ENCODE peak calls at places on chromosomes 7 and 10, in eight cellular contexts. One of them, this sample, is unnamed.

GRCh38 chr10:31697271-31698168 is 231.1 kb downstream of the ARHGAP12 start:
- DNase-seq in DMS 273 treated with DMSO at 0.1 percent for 48 hours: no peak
- DNase-seq in left ventricle myocardium inferior: peak; percentile 86
- DNase-seq in stimulated activated CD8-positive, alpha-beta memory T cell treated with anti-CD3 and anti-CD28 coated beads, Interleukin-7, amount 100 ng/mL, for 48 hours: no peak
- DNase-seq in C1 segment of cervical spinal cord: peak; percentile 89
- DNase-seq in H9: no peak
- DNase-seq in Panc1: no peak
- DNase-seq in AG04450: peak; percentile 57
- DNase-seq in this sample: peak; percentile 54

GRCh38 chr10:67666416-67667043 is 29.5 kb downstream of the CTNNA3 start:
- DNase-seq in left ventricle myocardium inferior: no peak
- DNase-seq in DMS 273 treated with DMSO at 0.1 percent for 48 hours: no peak
- DNase-seq in stimulated activated CD8-positive, alpha-beta memory T cell treated with anti-CD3 and anti-CD28 coated beads, Interleukin-7, amount 100 ng/mL, for 48 hours: no peak
- DNase-seq in AG04450: no peak
- DNase-seq in H9: no peak
- DNase-seq in C1 segment of cervical spinal cord: no peak
- DNase-seq in Panc1: peak; percentile 36
- DNase-seq in this sample: peak; percentile 3

GRCh38 chr10:113576853-113577252 is 24.0 kb downstream of the HABP2 start:
- DNase-seq in H9: no peak
- DNase-seq in C1 segment of cervical spinal cord: no peak
- DNase-seq in left ventricle myocardium inferior: no peak
- DNase-seq in stimulated activated CD8-positive, alpha-beta memory T cell treated with anti-CD3 and anti-CD28 coated beads, Interleukin-7, amount 100 ng/mL, for 48 hours: no peak
- DNase-seq in AG04450: no peak
- DNase-seq in DMS 273 treated with DMSO at 0.1 percent for 48 hours: no peak
- DNase-seq in Panc1: no peak
- DNase-seq in this sample: no peak

GRCh38 chr7:42020067-42020466 is 216.9 kb downstream of the GLI3 start:
- DNase-seq in C1 segment of cervical spinal cord: no peak
- DNase-seq in AG04450: no peak
- DNase-seq in Panc1: no peak
- DNase-seq in DMS 273 treated with DMSO at 0.1 percent for 48 hours: no peak
- DNase-seq in H9: no peak
- DNase-seq in left ventricle myocardium inferior: no peak
- DNase-seq in stimulated activated CD8-positive, alpha-beta memory T cell treated with anti-CD3 and anti-CD28 coated beads, Interleukin-7, amount 100 ng/mL, for 48 hours: no peak
- DNase-seq in this sample: no peak

GRCh38 chr10:90775351-90776028 is 82.3 kb downstream of the HTR7 start:
- DNase-seq in stimulated activated CD8-positive, alpha-beta memory T cell treated with anti-CD3 and anti-CD28 coated beads, Interleukin-7, amount 100 ng/mL, for 48 hours: no peak
- DNase-seq in Panc1: no peak
- DNase-seq in AG04450: no peak
- DNase-seq in C1 segment of cervical spinal cord: peak; percentile 12
- DNase-seq in left ventricle myocardium inferior: no peak
- DNase-seq in H9: no peak
- DNase-seq in DMS 273 treated with DMSO at 0.1 percent for 48 hours: no peak
- DNase-seq in this sample: peak; percentile 41

GRCh38 chr10:103192451-103193106 is 493 bp downstream of the NT5C2 start:
- DNase-seq in H9: peak; percentile 66
- DNase-seq in C1 segment of cervical spinal cord: peak; percentile 80
- DNase-seq in Panc1: no peak
- DNase-seq in AG04450: peak; percentile 15
- DNase-seq in DMS 273 treated with DMSO at 0.1 percent for 48 hours: no peak
- DNase-seq in stimulated activated CD8-positive, alpha-beta memory T cell treated with anti-CD3 and anti-CD28 coated beads, Interleukin-7, amount 100 ng/mL, for 48 hours: peak; percentile 55
- DNase-seq in left ventricle myocardium inferior: peak; percentile 83
- DNase-seq in this sample: no peak

GRCh38 chr7:117673839-117674238 is 194.0 kb downstream of the CFTR start:
- DNase-seq in DMS 273 treated with DMSO at 0.1 percent for 48 hours: no peak
- DNase-seq in H9: no peak
- DNase-seq in left ventricle myocardium inferior: no peak
- DNase-seq in C1 segment of cervical spinal cord: no peak
- DNase-seq in AG04450: no peak
- DNase-seq in stimulated activated CD8-positive, alpha-beta memory T cell treated with anti-CD3 and anti-CD28 coated beads, Interleukin-7, amount 100 ng/mL, for 48 hours: no peak
- DNase-seq in Panc1: no peak
- DNase-seq in this sample: no peak

GRCh38 chr10:120789804-120790203 is 61.4 kb upstream of the WDR11 start:
- DNase-seq in Panc1: no peak
- DNase-seq in DMS 273 treated with DMSO at 0.1 percent for 48 hours: no peak
- DNase-seq in left ventricle myocardium inferior: no peak
- DNase-seq in stimulated activated CD8-positive, alpha-beta memory T cell treated with anti-CD3 and anti-CD28 coated beads, Interleukin-7, amount 100 ng/mL, for 48 hours: no peak
- DNase-seq in AG04450: no peak
- DNase-seq in H9: no peak
- DNase-seq in C1 segment of cervical spinal cord: no peak
- DNase-seq in this sample: no peak

GRCh38 chr7:1966631-1967200 is 266.0 kb downstream of the MAD1L1 start:
- DNase-seq in C1 segment of cervical spinal cord: no peak
- DNase-seq in Panc1: no peak
- DNase-seq in stimulated activated CD8-positive, alpha-beta memory T cell treated with anti-CD3 and anti-CD28 coated beads, Interleukin-7, amount 100 ng/mL, for 48 hours: no peak
- DNase-seq in H9: no peak
- DNase-seq in DMS 273 treated with DMSO at 0.1 percent for 48 hours: no peak
- DNase-seq in AG04450: no peak
- DNase-seq in left ventricle myocardium inferior: no peak
- DNase-seq in this sample: no peak

GRCh38 chr10:7819126-7819470 is 793 bp downstream of the TAF3 start:
- DNase-seq in stimulated activated CD8-positive, alpha-beta memory T cell treated with anti-CD3 and anti-CD28 coated beads, Interleukin-7, amount 100 ng/mL, for 48 hours: no peak
- DNase-seq in C1 segment of cervical spinal cord: peak; percentile 33
- DNase-seq in AG04450: no peak
- DNase-seq in left ventricle myocardium inferior: peak; percentile 23
- DNase-seq in Panc1: no peak
- DNase-seq in H9: no peak
- DNase-seq in DMS 273 treated with DMSO at 0.1 percent for 48 hours: peak; percentile 2
- DNase-seq in this sample: no peak

GRCh38 chr7:23546897-23547572 is 15.3 kb upstream of the TRA2A start:
- DNase-seq in stimulated activated CD8-positive, alpha-beta memory T cell treated with anti-CD3 and anti-CD28 coated beads, Interleukin-7, amount 100 ng/mL, for 48 hours: peak; percentile 47
- DNase-seq in left ventricle myocardium inferior: peak; percentile 61
- DNase-seq in C1 segment of cervical spinal cord: peak; percentile 33
- DNase-seq in H9: peak; percentile 89
- DNase-seq in Panc1: peak; percentile 84
- DNase-seq in DMS 273 treated with DMSO at 0.1 percent for 48 hours: peak; percentile 90
- DNase-seq in AG04450: peak; percentile 89
- DNase-seq in this sample: peak; percentile 85

GRCh38 chr10:50929670-50930069 is 44.2 kb upstream of the A1CF start:
- DNase-seq in C1 segment of cervical spinal cord: no peak
- DNase-seq in left ventricle myocardium inferior: no peak
- DNase-seq in DMS 273 treated with DMSO at 0.1 percent for 48 hours: no peak
- DNase-seq in H9: no peak
- DNase-seq in stimulated activated CD8-positive, alpha-beta memory T cell treated with anti-CD3 and anti-CD28 coated beads, Interleukin-7, amount 100 ng/mL, for 48 hours: no peak
- DNase-seq in AG04450: no peak
- DNase-seq in Panc1: no peak
- DNase-seq in this sample: no peak

GRCh38 chr7:76054129-76055120 is 6.5 kb downstream of the MDH2 start:
- DNase-seq in Panc1: no peak
- DNase-seq in left ventricle myocardium inferior: no peak
- DNase-seq in DMS 273 treated with DMSO at 0.1 percent for 48 hours: no peak
- DNase-seq in AG04450: peak; percentile 44
- DNase-seq in H9: no peak
- DNase-seq in C1 segment of cervical spinal cord: no peak
- DNase-seq in stimulated activated CD8-positive, alpha-beta memory T cell treated with anti-CD3 and anti-CD28 coated beads, Interleukin-7, amount 100 ng/mL, for 48 hours: peak; percentile 19
- DNase-seq in this sample: no peak

GRCh38 chr10:43137701-43137970 is 609 bp upstream of the CSGALNACT2 start:
- DNase-seq in C1 segment of cervical spinal cord: peak; percentile 67
- DNase-seq in AG04450: no peak
- DNase-seq in Panc1: no peak
- DNase-seq in H9: no peak
- DNase-seq in DMS 273 treated with DMSO at 0.1 percent for 48 hours: no peak
- DNase-seq in stimulated activated CD8-positive, alpha-beta memory T cell treated with anti-CD3 and anti-CD28 coated beads, Interleukin-7, amount 100 ng/mL, for 48 hours: peak; percentile 18
- DNase-seq in left ventricle myocardium inferior: peak; percentile 52
- DNase-seq in this sample: no peak

GRCh38 chr7:14748461-14748860 is 154.1 kb downstream of the DGKB start:
- DNase-seq in DMS 273 treated with DMSO at 0.1 percent for 48 hours: no peak
- DNase-seq in stimulated activated CD8-positive, alpha-beta memory T cell treated with anti-CD3 and anti-CD28 coated beads, Interleukin-7, amount 100 ng/mL, for 48 hours: no peak
- DNase-seq in AG04450: peak; percentile 27
- DNase-seq in C1 segment of cervical spinal cord: no peak
- DNase-seq in Panc1: no peak
- DNase-seq in H9: no peak
- DNase-seq in left ventricle myocardium inferior: no peak
- DNase-seq in this sample: peak; percentile 67

GRCh38 chr10:89563861-89564478 is 28.6 kb upstream of the SLC16A12 start:
- DNase-seq in DMS 273 treated with DMSO at 0.1 percent for 48 hours: no peak
- DNase-seq in stimulated activated CD8-positive, alpha-beta memory T cell treated with anti-CD3 and anti-CD28 coated beads, Interleukin-7, amount 100 ng/mL, for 48 hours: no peak
- DNase-seq in C1 segment of cervical spinal cord: no peak
- DNase-seq in H9: no peak
- DNase-seq in AG04450: no peak
- DNase-seq in Panc1: peak; percentile 48
- DNase-seq in left ventricle myocardium inferior: no peak
- DNase-seq in this sample: no peak

GRCh38 chr10:78732381-78732780 is 336.4 kb upstream of the ZMIZ1 start:
- DNase-seq in H9: no peak
- DNase-seq in DMS 273 treated with DMSO at 0.1 percent for 48 hours: no peak
- DNase-seq in stimulated activated CD8-positive, alpha-beta memory T cell treated with anti-CD3 and anti-CD28 coated beads, Interleukin-7, amount 100 ng/mL, for 48 hours: no peak
- DNase-seq in C1 segment of cervical spinal cord: no peak
- DNase-seq in Panc1: no peak
- DNase-seq in left ventricle myocardium inferior: no peak
- DNase-seq in AG04450: no peak
- DNase-seq in this sample: no peak

GRCh38 chr7:25169683-25170082 is 44.6 kb upstream of the CYCS start:
- DNase-seq in AG04450: no peak
- DNase-seq in DMS 273 treated with DMSO at 0.1 percent for 48 hours: no peak
- DNase-seq in left ventricle myocardium inferior: no peak
- DNase-seq in stimulated activated CD8-positive, alpha-beta memory T cell treated with anti-CD3 and anti-CD28 coated beads, Interleukin-7, amount 100 ng/mL, for 48 hours: no peak
- DNase-seq in C1 segment of cervical spinal cord: no peak
- DNase-seq in H9: no peak
- DNase-seq in Panc1: no peak
- DNase-seq in this sample: no peak

GRCh38 chr10:7243139-7243538 is 167.7 kb downstream of the SFMBT2 start:
- DNase-seq in AG04450: no peak
- DNase-seq in DMS 273 treated with DMSO at 0.1 percent for 48 hours: no peak
- DNase-seq in C1 segment of cervical spinal cord: no peak
- DNase-seq in left ventricle myocardium inferior: no peak
- DNase-seq in H9: no peak
- DNase-seq in Panc1: no peak
- DNase-seq in stimulated activated CD8-positive, alpha-beta memory T cell treated with anti-CD3 and anti-CD28 coated beads, Interleukin-7, amount 100 ng/mL, for 48 hours: no peak
- DNase-seq in this sample: no peak

GRCh38 chr7:90551036-90551435 is 45.1 kb upstream of the CDK14 start:
- DNase-seq in DMS 273 treated with DMSO at 0.1 percent for 48 hours: no peak
- DNase-seq in left ventricle myocardium inferior: no peak
- DNase-seq in Panc1: no peak
- DNase-seq in H9: peak; percentile 42
- DNase-seq in AG04450: no peak
- DNase-seq in stimulated activated CD8-positive, alpha-beta memory T cell treated with anti-CD3 and anti-CD28 coated beads, Interleukin-7, amount 100 ng/mL, for 48 hours: no peak
- DNase-seq in C1 segment of cervical spinal cord: no peak
- DNase-seq in this sample: no peak

GRCh38 chr10:77027576-77027975 is 610.0 kb downstream of the KCNMA1 start:
- DNase-seq in left ventricle myocardium inferior: no peak
- DNase-seq in AG04450: no peak
- DNase-seq in DMS 273 treated with DMSO at 0.1 percent for 48 hours: no peak
- DNase-seq in H9: no peak
- DNase-seq in C1 segment of cervical spinal cord: no peak
- DNase-seq in stimulated activated CD8-positive, alpha-beta memory T cell treated with anti-CD3 and anti-CD28 coated beads, Interleukin-7, amount 100 ng/mL, for 48 hours: no peak
- DNase-seq in Panc1: no peak
- DNase-seq in this sample: no peak

GRCh38 chr7:33091111-33091531 is 18.1 kb downstream of the RP9 start:
- DNase-seq in left ventricle myocardium inferior: no peak
- DNase-seq in C1 segment of cervical spinal cord: no peak
- DNase-seq in DMS 273 treated with DMSO at 0.1 percent for 48 hours: no peak
- DNase-seq in H9: no peak
- DNase-seq in AG04450: no peak
- DNase-seq in Panc1: no peak
- DNase-seq in stimulated activated CD8-positive, alpha-beta memory T cell treated with anti-CD3 and anti-CD28 coated beads, Interleukin-7, amount 100 ng/mL, for 48 hours: no peak
- DNase-seq in this sample: no peak

GRCh38 chr7:126840869-126841268 is 411.9 kb downstream of the GRM8 start:
- DNase-seq in Panc1: no peak
- DNase-seq in AG04450: no peak
- DNase-seq in DMS 273 treated with DMSO at 0.1 percent for 48 hours: no peak
- DNase-seq in C1 segment of cervical spinal cord: no peak
- DNase-seq in stimulated activated CD8-positive, alpha-beta memory T cell treated with anti-CD3 and anti-CD28 coated beads, Interleukin-7, amount 100 ng/mL, for 48 hours: no peak
- DNase-seq in left ventricle myocardium inferior: no peak
- DNase-seq in H9: no peak
- DNase-seq in this sample: no peak

GRCh38 chr10:44865289-44865671 is 45.9 kb upstream of the TMEM72 start:
- DNase-seq in Panc1: no peak
- DNase-seq in left ventricle myocardium inferior: peak; percentile 48
- DNase-seq in H9: no peak
- DNase-seq in DMS 273 treated with DMSO at 0.1 percent for 48 hours: no peak
- DNase-seq in AG04450: no peak
- DNase-seq in stimulated activated CD8-positive, alpha-beta memory T cell treated with anti-CD3 and anti-CD28 coated beads, Interleukin-7, amount 100 ng/mL, for 48 hours: no peak
- DNase-seq in C1 segment of cervical spinal cord: no peak
- DNase-seq in this sample: no peak

GRCh38 chr7:131948434-131949053 is 392.1 kb upstream of the PODXL start:
- DNase-seq in stimulated activated CD8-positive, alpha-beta memory T cell treated with anti-CD3 and anti-CD28 coated beads, Interleukin-7, amount 100 ng/mL, for 48 hours: no peak
- DNase-seq in Panc1: no peak
- DNase-seq in AG04450: no peak
- DNase-seq in H9: peak; percentile 25
- DNase-seq in DMS 273 treated with DMSO at 0.1 percent for 48 hours: peak; percentile 91
- DNase-seq in left ventricle myocardium inferior: peak; percentile 29
- DNase-seq in C1 segment of cervical spinal cord: peak; percentile 10
- DNase-seq in this sample: no peak

GRCh38 chr7:144410441-144410840 is 6.9 kb upstream of the NOBOX start:
- DNase-seq in stimulated activated CD8-positive, alpha-beta memory T cell treated with anti-CD3 and anti-CD28 coated beads, Interleukin-7, amount 100 ng/mL, for 48 hours: no peak
- DNase-seq in H9: no peak
- DNase-seq in DMS 273 treated with DMSO at 0.1 percent for 48 hours: no peak
- DNase-seq in Panc1: no peak
- DNase-seq in AG04450: no peak
- DNase-seq in C1 segment of cervical spinal cord: no peak
- DNase-seq in left ventricle myocardium inferior: no peak
- DNase-seq in this sample: no peak

GRCh38 chr10:31808258-31809218 is 120.1 kb downstream of the ARHGAP12 start:
- DNase-seq in stimulated activated CD8-positive, alpha-beta memory T cell treated with anti-CD3 and anti-CD28 coated beads, Interleukin-7, amount 100 ng/mL, for 48 hours: no peak
- DNase-seq in C1 segment of cervical spinal cord: peak; percentile 23
- DNase-seq in left ventricle myocardium inferior: no peak
- DNase-seq in AG04450: peak; percentile 48
- DNase-seq in Panc1: peak; percentile 25
- DNase-seq in DMS 273 treated with DMSO at 0.1 percent for 48 hours: no peak
- DNase-seq in H9: no peak
- DNase-seq in this sample: peak; percentile 49

GRCh38 chr7:34723866-34724490 is 66.0 kb downstream of the NPSR1 start:
- DNase-seq in left ventricle myocardium inferior: no peak
- DNase-seq in Panc1: no peak
- DNase-seq in AG04450: no peak
- DNase-seq in H9: no peak
- DNase-seq in stimulated activated CD8-positive, alpha-beta memory T cell treated with anti-CD3 and anti-CD28 coated beads, Interleukin-7, amount 100 ng/mL, for 48 hours: no peak
- DNase-seq in DMS 273 treated with DMSO at 0.1 percent for 48 hours: no peak
- DNase-seq in C1 segment of cervical spinal cord: no peak
- DNase-seq in this sample: no peak

GRCh38 chr10:69649771-69650550 is 19.9 kb downstream of the FAM241B start:
- DNase-seq in stimulated activated CD8-positive, alpha-beta memory T cell treated with anti-CD3 and anti-CD28 coated beads, Interleukin-7, amount 100 ng/mL, for 48 hours: no peak
- DNase-seq in left ventricle myocardium inferior: no peak
- DNase-seq in AG04450: no peak
- DNase-seq in Panc1: no peak
- DNase-seq in DMS 273 treated with DMSO at 0.1 percent for 48 hours: no peak
- DNase-seq in C1 segment of cervical spinal cord: no peak
- DNase-seq in H9: peak; percentile 72
- DNase-seq in this sample: no peak

GRCh38 chr10:100168313-100168643 is 17.6 kb downstream of the ERLIN1 start:
- DNase-seq in H9: no peak
- DNase-seq in DMS 273 treated with DMSO at 0.1 percent for 48 hours: no peak
- DNase-seq in C1 segment of cervical spinal cord: no peak
- DNase-seq in left ventricle myocardium inferior: no peak
- DNase-seq in stimulated activated CD8-positive, alpha-beta memory T cell treated with anti-CD3 and anti-CD28 coated beads, Interleukin-7, amount 100 ng/mL, for 48 hours: no peak
- DNase-seq in AG04450: no peak
- DNase-seq in Panc1: no peak
- DNase-seq in this sample: no peak

GRCh38 chr7:159015081-159015893 is 129.4 kb downstream of the VIPR2 start:
- DNase-seq in DMS 273 treated with DMSO at 0.1 percent for 48 hours: no peak
- DNase-seq in C1 segment of cervical spinal cord: no peak
- DNase-seq in AG04450: no peak
- DNase-seq in Panc1: no peak
- DNase-seq in H9: no peak
- DNase-seq in left ventricle myocardium inferior: peak; percentile 81
- DNase-seq in stimulated activated CD8-positive, alpha-beta memory T cell treated with anti-CD3 and anti-CD28 coated beads, Interleukin-7, amount 100 ng/mL, for 48 hours: no peak
- DNase-seq in this sample: no peak

GRCh38 chr7:1071731-1072254 is 16.1 kb upstream of the GPER1 start:
- DNase-seq in C1 segment of cervical spinal cord: no peak
- DNase-seq in DMS 273 treated with DMSO at 0.1 percent for 48 hours: no peak
- DNase-seq in left ventricle myocardium inferior: no peak
- DNase-seq in AG04450: no peak
- DNase-seq in Panc1: no peak
- DNase-seq in stimulated activated CD8-positive, alpha-beta memory T cell treated with anti-CD3 and anti-CD28 coated beads, Interleukin-7, amount 100 ng/mL, for 48 hours: no peak
- DNase-seq in H9: no peak
- DNase-seq in this sample: no peak

This sample was measured in smooth muscle cell of the brain vasculature.